ENCODE peak calls at places on chromosomes 13 and 19, in five cellular contexts. U is PC-3, V is heart left ventricle, A is mucosa of descending colon, O is psoas muscle. S is an unnamed sample. For H3K4me1, the result is how much of the 10 kb centered on the place peaks cover.

GRCh38 chr13:99808786-99809185 is 162.8 kb downstream of the ZIC5 start:
- DNase-seq in V (no peak), U (no peak), O (no peak), A (no peak), S (no peak)

GRCh38 chr19:49799798-49800376 is 13.2 kb downstream of the FUZ start:
- DNase-seq in O (no peak), U (no peak), A (no peak), V (no peak), S (no peak)

GRCh38 chr13:32262165-32262564 is 53.0 kb downstream of the ZAR1L start:
- DNase-seq in A (no peak), U (no peak), V (no peak), O (no peak), S (no peak)

GRCh38 chr13:110816500-110816899 is 98.4 kb downstream of the ANKRD10 start:
- DNase-seq in A (no peak), V (no peak), O (no peak), U (no peak), S (no peak)

GRCh38 chr13:22201395-22201794 is 530.5 kb downstream of the FGF9 start:
- DNase-seq in U (no peak), O (no peak), V (no peak), A (no peak), S (no peak)

GRCh38 chr19:10761443-10762242 is 43.8 kb downstream of the DNM2 start:
- DNase-seq in O (no peak), V (no peak), A (peak), U (no peak), S (no peak)

GRCh38 chr13:47175172-47175806 is 278.4 kb upstream of the HTR2A start:
- DNase-seq in A (no peak), U (peak), O (no peak), V (no peak), S (no peak)

GRCh38 chr19:53545271-53546065 is 7.5 kb downstream of the ZNF331 start:
- DNase-seq in V (no peak), U (peak), A (no peak), O (peak), S (no peak)

GRCh38 chr13:71874490-71874889 is 7.5 kb upstream of the DACH1 start:
- DNase-seq in V (no peak), A (no peak), O (no peak), U (no peak), S (no peak)

GRCh38 chr19:49766938-49767315 is at the start of gene AP2A1:
- DNase-seq in O (no peak), U (no peak), V (no peak), A (no peak), S (no peak)

GRCh38 chr13:105139380-105140285 is 1395.8 kb downstream of the EFNB2 start:
- DNase-seq in O (peak), A (peak), V (peak), U (no peak), S (peak)

GRCh38 chr13:110953833-110954532 is 39.1 kb upstream of the ANKRD10 start:
- DNase-seq in V (no peak), A (no peak), U (no peak), O (no peak), S (no peak)

GRCh38 chr19:19053508-19054314 is 10.1 kb upstream of the SLC25A42 start:
- DNase-seq in U (peak), V (peak), A (no peak), O (peak), S (peak)

GRCh38 chr13:85503797-85504196 is 295.4 kb downstream of the SLITRK6 start:
- DNase-seq in U (peak), A (no peak), O (no peak), V (no peak), S (no peak)

GRCh38 chr19:38816131-38816750 is 3.5 kb upstream of the LGALS4 start:
- DNase-seq in A (no peak), O (no peak), V (no peak), U (no peak), S (no peak)

GRCh38 chr19:42468273-42468796 is 25.6 kb upstream of the CXCL17 start:
- DNase-seq in V (no peak), U (peak), A (peak), O (no peak), S (no peak)

GRCh38 chr19:18428837-18429674 is 8.9 kb downstream of the ISYNA1 start:
- DNase-seq in U (no peak), A (peak), V (peak), O (peak), S (peak)

GRCh38 chr13:46663644-46664043 is 110.7 kb downstream of the LRCH1 start:
- DNase-seq in U (peak), V (no peak), O (no peak), A (no peak), S (no peak)

GRCh38 chr13:92843549-92843948 is 383.1 kb upstream of the GPC6 start:
- DNase-seq in O (no peak), V (no peak), A (no peak), U (peak), S (no peak)

GRCh38 chr13:99422556-99423220 is 78.6 kb upstream of the TM9SF2 start:
- DNase-seq in V (no peak), A (no peak), O (no peak), U (no peak), S (no peak)

GRCh38 chr19:2237869-2238153 is 1.2 kb downstream of the SF3A2 start:
- DNase-seq in O (no peak), U (no peak), V (no peak), A (no peak), S (no peak)
- H3K4me1 ChIP-seq in O (half or more), U (under half), V (half or more), A (half or more), S (half or more)

GRCh38 chr19:5132698-5133651 is 164.1 kb downstream of the KDM4B start:
- DNase-seq in V (no peak), A (no peak), U (no peak), O (no peak), S (no peak)

GRCh38 chr19:5136060-5136855 is 167.3 kb downstream of the KDM4B start:
- DNase-seq in V (no peak), U (no peak), O (no peak), A (no peak), S (no peak)

GRCh38 chr19:5137114-5137513 is 168.2 kb downstream of the KDM4B start:
- DNase-seq in A (no peak), U (no peak), O (no peak), V (no peak), S (no peak)

GRCh38 chr19:5133986-5134595 is 165.2 kb downstream of the KDM4B start:
- DNase-seq in A (no peak), V (no peak), U (no peak), O (no peak), S (no peak)

DNA sequence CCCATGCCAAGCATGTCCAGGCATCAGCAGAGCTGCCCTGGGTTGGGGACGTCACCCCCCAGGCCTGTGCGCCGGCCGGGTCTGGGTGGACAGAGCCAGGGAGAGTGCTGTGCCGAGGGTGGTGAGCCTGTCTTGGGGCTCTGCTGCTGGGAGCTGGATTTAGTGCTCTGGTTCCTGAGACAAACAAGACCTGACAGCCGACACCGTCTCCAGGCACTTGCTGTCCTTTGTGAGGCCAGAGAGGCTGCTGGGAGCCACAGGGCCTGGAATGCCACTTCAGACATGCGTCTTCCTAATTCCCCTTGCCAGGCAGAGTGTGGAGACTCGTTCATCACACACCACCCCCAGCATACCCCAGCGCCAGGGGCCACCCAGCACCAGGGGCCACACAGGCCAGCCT is 165.8 kb downstream of the KDM4B start:
- DNase-seq in A (no peak), O (no peak), U (no peak), V (no peak), S (no peak)
- H3K4me1 ChIP-seq in A (under half), O (under half), U (under half), V (under half), S (under half)

GRCh38 chr13:66402546-66402945 is 827.6 kb downstream of the PCDH9 start:
- DNase-seq in U (peak), O (no peak), A (no peak), V (no peak), S (no peak)
- H3K4me1 ChIP-seq in U (half or more), O (under half), A (under half), V (under half), S (under half)

GRCh38 chr13:29587645-29588044 is 7.8 kb downstream of the SLC7A1 start:
- DNase-seq in O (no peak), A (no peak), U (no peak), V (no peak), S (no peak)

GRCh38 chr13:29582171-29582570 is 13.3 kb downstream of the SLC7A1 start:
- DNase-seq in U (no peak), O (no peak), A (peak), V (peak), S (no peak)

GRCh38 chr13:29581666-29582065 is 13.8 kb downstream of the SLC7A1 start:
- DNase-seq in O (no peak), U (no peak), V (no peak), A (no peak), S (no peak)

GRCh38 chr13:29579094-29579493 is 16.4 kb downstream of the SLC7A1 start:
- DNase-seq in U (no peak), A (no peak), V (no peak), O (no peak), S (no peak)

GRCh38 chr13:29583073-29583785 is 12.3 kb downstream of the SLC7A1 start:
- DNase-seq in O (no peak), U (peak), V (no peak), A (peak), S (no peak)
- H3K4me1 ChIP-seq in O (under half), U (under half), V (under half), A (under half), S (under half)

GRCh38 chr19:2166741-2167738 is 3.3 kb downstream of the DOT1L start:
- DNase-seq in O (peak), U (peak), V (peak), A (peak), S (no peak)
- H3K4me1 ChIP-seq in O (half or more), U (under half), V (half or more), A (half or more), S (under half)

GRCh38 chr19:1936916-1937610 is 3.9 kb upstream of the CSNK1G2 start:
- DNase-seq in U (no peak), A (peak), V (no peak), O (no peak), S (no peak)

GRCh38 chr19:1935484-1936208 is 5.3 kb upstream of the CSNK1G2 start:
- DNase-seq in V (peak), O (peak), U (peak), A (no peak), S (no peak)

GRCh38 chr19:1941146-1942077 is at the start of gene CSNK1G2:
- DNase-seq in V (peak), U (no peak), O (peak), A (peak), S (no peak)

GRCh38 chr19:1936430-1936829 is 4.5 kb upstream of the CSNK1G2 start:
- DNase-seq in A (no peak), O (no peak), U (no peak), V (no peak), S (no peak)

DNA sequence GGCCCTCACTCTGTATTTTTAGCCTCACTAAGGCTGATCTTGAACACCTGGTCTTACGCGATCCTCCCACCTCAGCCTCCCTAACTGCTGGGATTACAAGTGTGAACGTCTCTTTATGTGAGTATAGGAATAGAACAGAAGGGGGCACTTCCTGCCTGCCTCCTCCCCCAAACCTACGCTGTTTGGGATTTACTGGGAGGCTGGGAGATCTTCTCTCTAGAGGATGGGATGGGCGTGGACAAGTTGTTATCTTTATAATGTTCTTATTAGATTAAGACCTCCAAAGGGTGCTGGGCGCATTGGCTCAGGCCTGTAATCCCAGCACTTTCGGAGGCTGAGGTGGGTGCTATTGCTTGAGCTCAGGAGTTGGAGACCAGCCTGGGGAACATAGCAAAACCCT is 2.9 kb upstream of the CSNK1G2 start:
- DNase-seq in A (no peak), V (no peak), O (no peak), U (no peak), S (no peak)
- H3K4me1 ChIP-seq in A (under half), V (under half), O (under half), U (under half), S (under half)

GRCh38 chr19:4375620-4376228 is 24.6 kb downstream of the SH3GL1 start:
- DNase-seq in V (no peak), O (peak), A (no peak), U (peak), S (no peak)
- H3K4me1 ChIP-seq in V (half or more), O (half or more), A (under half), U (half or more), S (half or more)

S was measured in CD8-positive, alpha-beta memory T cell.